ENCODE peak calls at places on chromosomes 12 and 14, in six cellular contexts. X is Caco-2, I is endothelial cell, O is left lung, T is A549, W is IMR-90. D is an unnamed sample.

GRCh38 chr14:55136241-55136640 is 7.2 kb downstream of the LGALS3 start:
- DNase-seq in O (no peak), W (peak), T (no peak), I (no peak), X (no peak), D (no peak)

GRCh38 chr12:10211101-10211974 is 1.3 kb upstream of the GABARAPL1 start:
- DNase-seq in W (no peak), O (no peak), T (no peak), I (no peak), X (no peak), D (no peak)

GRCh38 chr12:2244013-2244861 is 191.4 kb downstream of the CACNA1C start:
- DNase-seq in X (peak), I (no peak), O (no peak), W (peak), T (no peak), D (no peak)

GRCh38 chr14:104126753-104127152 is 11.6 kb upstream of the KIF26A start:
- DNase-seq in I (no peak), W (no peak), T (no peak), O (no peak), X (no peak), D (no peak)

GRCh38 chr14:103519043-103519836 is 3.4 kb downstream of the CKB start:
- DNase-seq in O (no peak), T (no peak), I (no peak), W (no peak), X (no peak), D (no peak)

GRCh38 chr12:111033281-111034147 is 113.1 kb upstream of the MYL2 start:
- DNase-seq in W (no peak), O (no peak), I (peak), X (no peak), T (no peak), D (peak)

GRCh38 chr14:85438613-85439012 is 91.3 kb upstream of the FLRT2 start:
- DNase-seq in I (no peak), X (no peak), O (no peak), T (no peak), W (no peak), D (no peak)

GRCh38 chr12:122349078-122349477 is 73.4 kb downstream of the CLIP1 start:
- DNase-seq in T (no peak), X (peak), I (no peak), W (no peak), O (no peak), D (no peak)

GRCh38 chr12:3199551-3200031 is 122.4 kb downstream of the TSPAN9 start:
- DNase-seq in X (peak), O (no peak), I (peak), W (peak), T (no peak), D (no peak)

GRCh38 chr12:1429980-1430379 is 164.4 kb downstream of the FBXL14 start:
- DNase-seq in O (no peak), I (no peak), T (no peak), W (peak), X (no peak), D (no peak)

GRCh38 chr14:89386214-89386886 is 30.7 kb downstream of the FOXN3 start:
- DNase-seq in W (peak), T (no peak), O (no peak), X (no peak), I (no peak), D (no peak)

GRCh38 chr14:59582161-59582560 is 5.5 kb upstream of the CCDC175 start:
- DNase-seq in O (no peak), X (no peak), W (no peak), I (no peak), T (no peak), D (no peak)

GRCh38 chr14:103123634-103124500 is 606 bp downstream of the TNFAIP2 start:
- DNase-seq in X (no peak), O (peak), W (no peak), I (peak), T (no peak), D (peak)

GRCh38 chr14:45201908-45202307 is 51.1 kb downstream of the MIS18BP1 start:
- DNase-seq in I (peak), X (peak), O (no peak), T (no peak), W (no peak), D (no peak)

GRCh38 chr12:66647034-66647691 is 31.7 kb downstream of the GRIP1 start:
- DNase-seq in I (no peak), O (no peak), W (peak), T (no peak), X (no peak), D (no peak)

GRCh38 chr12:2682301-2683282 is 112.2 kb upstream of the FKBP4 start:
- DNase-seq in O (no peak), X (peak), W (peak), T (peak), I (peak), D (no peak)

GRCh38 chr12:106229036-106229591 is 18.7 kb downstream of the CKAP4 start:
- DNase-seq in T (no peak), I (no peak), W (no peak), X (no peak), O (no peak), D (no peak)

GRCh38 chr12:46843811-46844210 is 18.0 kb upstream of the SLC38A4 start:
- DNase-seq in T (no peak), X (no peak), I (no peak), O (no peak), W (peak), D (no peak)

GRCh38 chr14:77542349-77543239 is 44.0 kb upstream of the ISM2 start:
- DNase-seq in I (no peak), T (no peak), O (no peak), X (no peak), W (no peak), D (no peak)

GRCh38 chr12:3563966-3564365 is 73.0 kb downstream of the PRMT8 start:
- DNase-seq in X (no peak), O (no peak), T (no peak), W (no peak), I (no peak), D (no peak)

GRCh38 chr12:29769162-29769820 is 14.5 kb downstream of the TMTC1 start:
- DNase-seq in O (no peak), I (no peak), T (no peak), X (no peak), W (peak), D (no peak)

GRCh38 chr12:114684098-114684869 is at the start of gene TBX3:
- DNase-seq in T (peak), W (peak), O (peak), X (peak), I (peak), D (peak)

GRCh38 chr12:46269429-46270241 is 792 bp upstream of the SLC38A1 start:
- DNase-seq in T (peak), O (no peak), W (no peak), I (peak), X (no peak), D (no peak)

GRCh38 chr14:37594238-37594915 is 672 bp downstream of the FOXA1 start:
- DNase-seq in O (no peak), T (peak), W (peak), X (peak), I (peak), D (peak)

GRCh38 chr12:111451649-111452129 is 46.0 kb downstream of the SH2B3 start:
- DNase-seq in I (no peak), T (peak), W (peak), O (no peak), X (peak), D (peak)

DNA sequence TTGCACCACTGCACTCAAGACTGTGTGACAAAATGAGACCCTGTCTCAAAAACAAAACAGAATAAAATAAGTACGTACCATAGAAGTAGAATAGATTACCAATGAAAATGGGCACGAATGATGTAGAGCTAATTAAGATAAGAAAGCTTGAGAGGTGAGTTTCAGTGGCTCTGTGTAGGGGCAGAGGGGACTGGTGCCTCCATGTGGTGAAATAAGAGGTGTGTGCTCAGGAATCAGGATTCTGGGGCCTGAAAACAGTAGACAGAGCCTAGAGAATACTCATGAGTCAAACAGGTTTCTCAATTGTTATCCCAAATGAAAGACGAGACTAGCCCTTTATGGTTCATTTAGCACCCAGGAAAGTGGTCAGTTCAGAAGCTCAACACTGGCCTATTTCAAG is 1145.1 kb downstream of the FLRT2 start:
- DNase-seq in O (no peak), I (no peak), W (no peak), T (no peak), X (no peak), D (no peak)
- TF ChIP-seq CTCF in O (no peak), I (no peak), W (no peak), T (no peak), X (no peak), D (no peak)

DNA sequence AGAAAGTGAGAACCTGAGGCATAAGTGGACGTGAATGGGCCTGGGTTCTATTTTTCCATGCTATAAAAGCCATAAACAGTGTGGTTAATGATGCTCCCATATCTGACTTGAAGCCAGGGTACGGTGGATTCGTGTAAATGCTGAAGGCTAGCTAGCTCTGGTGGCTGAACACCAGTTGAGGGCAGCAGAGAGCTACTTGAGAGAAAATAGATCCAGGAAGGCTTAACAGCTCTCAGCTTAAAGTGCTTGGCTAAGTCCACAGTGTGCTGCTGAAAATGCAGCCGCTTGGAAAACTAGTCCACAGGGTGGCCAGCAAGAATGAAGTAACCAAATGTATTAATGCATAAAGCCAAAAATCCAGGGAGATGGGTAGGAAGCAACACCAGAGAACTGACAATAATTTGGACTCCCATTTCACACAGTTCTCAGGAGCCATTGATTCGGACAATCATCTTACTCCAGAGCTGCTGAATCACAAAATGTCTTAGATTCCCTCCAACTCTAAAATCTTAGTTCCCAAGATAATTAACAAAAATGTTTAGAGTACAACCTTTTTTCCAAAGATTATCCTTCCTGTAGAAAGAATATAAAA is 15.0 kb upstream of the FOXG1 start:
- DNase-seq in T (peak), O (no peak), W (peak), X (peak), I (peak), D (no peak)
- TF ChIP-seq CTCF in T (peak), O (peak), W (peak), X (peak), I (peak), D (peak)

DNA sequence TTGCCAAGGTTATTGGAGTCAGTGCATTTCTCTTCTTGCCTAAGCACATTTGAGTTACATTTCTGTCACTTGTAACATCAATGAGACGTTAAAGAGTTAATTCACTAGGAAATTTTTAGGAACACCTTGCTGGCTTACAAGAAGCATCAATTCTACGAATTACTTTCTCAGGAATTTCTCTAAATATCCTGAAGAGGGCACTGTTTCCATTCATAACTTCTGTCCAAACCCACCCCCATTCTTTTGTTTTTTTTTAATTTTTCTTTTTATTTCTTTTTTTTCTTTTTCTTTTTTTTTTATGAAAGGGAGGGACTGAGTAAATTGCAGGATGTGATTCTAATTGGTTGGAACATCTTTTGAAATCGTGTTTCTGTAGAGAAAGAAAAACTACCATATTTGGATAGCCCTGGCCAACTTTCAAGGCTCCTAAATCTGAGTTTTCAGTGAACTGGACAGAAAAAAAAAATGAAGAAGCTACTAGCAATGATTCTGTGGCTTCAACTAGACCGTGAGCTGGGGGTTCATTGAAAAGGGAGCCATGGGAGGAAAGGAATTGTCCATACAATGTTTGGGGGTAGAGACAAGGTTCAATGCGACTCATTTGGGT is 285.3 kb downstream of the DAD1 start:
- DNase-seq in T (no peak), W (peak), X (no peak), I (no peak), O (no peak), D (no peak)
- TF ChIP-seq CTCF in T (peak), W (peak), X (peak), I (peak), O (peak), D (peak)

DNA sequence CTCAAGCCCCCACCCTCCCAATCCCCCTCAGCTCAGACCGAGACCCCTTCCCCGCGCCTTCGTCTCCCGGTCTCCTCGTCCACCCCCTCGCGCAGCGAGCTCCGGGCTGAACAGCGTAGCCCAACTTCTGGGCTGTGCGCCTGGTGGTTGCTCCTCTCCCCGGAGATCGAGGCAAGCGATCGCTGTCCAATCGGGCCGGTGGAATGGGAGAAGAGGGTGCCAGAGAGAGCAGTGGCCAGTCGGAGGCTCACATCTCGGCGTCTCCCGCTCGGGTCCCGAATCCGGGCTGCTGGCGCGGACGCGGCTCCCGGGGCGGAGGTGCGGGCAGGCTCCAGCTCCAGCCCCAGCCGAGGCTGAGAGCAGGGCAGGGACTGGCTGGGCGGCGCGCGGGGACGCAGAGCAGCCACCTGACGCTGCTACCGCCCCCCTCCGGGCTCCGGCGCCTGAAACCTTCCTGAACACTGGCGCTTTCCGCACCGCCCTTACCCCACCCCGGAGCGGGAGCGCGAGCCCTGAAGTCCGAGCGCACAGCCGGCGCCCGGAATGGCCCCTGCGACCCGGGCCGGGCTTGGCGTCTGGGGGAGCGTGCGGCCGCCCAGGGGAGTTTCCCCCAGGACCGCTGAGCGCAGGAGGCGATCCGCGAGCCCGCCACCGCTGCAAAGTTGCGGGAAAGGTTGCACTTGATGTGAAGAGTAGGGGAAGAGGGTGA is 508 bp upstream of the KCNH5 start:
- DNase-seq in X (no peak), O (peak), T (peak), I (peak), W (peak), D (peak)
- TF ChIP-seq CTCF in X (no peak), O (no peak), T (no peak), I (no peak), W (no peak), D (no peak)

GRCh38 chr12:71397433-71397954 is 42.1 kb upstream of the LGR5 start:
- DNase-seq in O (no peak), I (no peak), T (no peak), W (no peak), X (no peak), D (no peak)
- TF ChIP-seq CTCF in O (no peak), I (no peak), T (no peak), W (no peak), X (no peak), D (no peak)

DNA sequence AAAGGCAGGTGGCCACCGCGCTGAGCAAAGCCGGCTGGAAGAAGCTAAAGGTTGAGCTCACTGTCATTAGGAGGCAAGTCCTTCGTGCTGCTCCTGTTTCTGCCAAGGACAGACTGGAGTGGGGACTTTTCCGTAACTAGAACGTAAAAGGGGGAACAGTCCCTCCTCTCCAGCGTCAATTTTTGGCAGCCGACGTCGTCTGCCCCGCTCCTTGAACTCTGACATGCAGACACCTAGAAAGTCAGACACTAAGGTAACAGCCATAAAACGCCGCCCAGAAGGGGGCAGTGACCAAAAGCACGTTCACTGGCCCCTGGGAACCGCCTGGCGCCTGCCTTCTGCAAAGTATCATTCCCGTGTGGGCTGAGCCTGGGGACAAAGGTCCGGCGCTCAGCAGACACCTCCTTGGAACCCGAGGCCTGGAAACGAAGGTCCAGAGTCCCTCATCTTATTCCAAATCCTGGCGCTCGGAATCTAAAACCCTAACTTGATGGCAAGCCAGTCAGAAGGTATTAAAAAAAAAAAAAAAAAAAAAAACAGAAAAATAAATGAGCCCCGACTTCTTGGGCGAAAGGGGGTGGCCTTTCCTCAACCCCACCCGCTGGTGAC is 1.1 kb upstream of the LRP1 start:
- DNase-seq in O (peak), W (no peak), X (peak), T (peak), I (peak), D (no peak)
- TF ChIP-seq CTCF in O (no peak), W (peak), X (peak), T (peak), I (no peak), D (no peak)

DNA sequence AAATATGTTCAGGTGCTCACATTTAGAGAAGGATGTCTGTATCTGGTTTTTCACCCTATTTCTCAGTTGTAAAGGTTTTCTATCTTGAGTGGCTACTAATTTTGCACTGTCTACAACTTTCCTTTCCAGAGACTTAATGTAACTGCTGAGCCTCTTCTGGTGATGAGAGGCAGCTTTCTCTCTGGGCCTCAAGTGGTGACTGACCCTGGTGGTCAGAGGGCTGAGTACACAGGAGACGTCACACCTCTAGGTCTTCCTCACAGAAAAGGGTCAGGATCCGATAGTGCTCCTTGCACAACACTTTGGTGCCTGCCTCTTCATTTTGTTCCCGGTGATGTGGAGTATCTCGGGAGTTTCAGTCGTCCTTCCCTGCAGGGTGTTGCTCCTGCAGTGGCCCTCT is 76.8 kb downstream of the LIN7A start:
- DNase-seq in O (no peak), W (no peak), X (no peak), T (no peak), I (no peak), D (no peak)
- TF ChIP-seq CTCF in O (no peak), W (no peak), X (no peak), T (no peak), I (no peak), D (no peak)

D was measured in mesothelial cell of epicardium.